ENCODE peak calls at places on chromosomes 4 and X, in nine cellular contexts. One of them, this sample, is unnamed.
A peak's percentile ranks its signal among the peaks of the same experiment; 100 is the strongest.

GRCh38 chr4:183532823-183533222 is 28.0 kb downstream of the ING2 start:
- DNase-seq in activated gamma-delta T cell treated with Interleukin-2 at 50 U/mL for 16 hours: no peak
- DNase-seq in NCI-H2029 treated with DMSO at 0.1 percent for 48 hours: no peak
- DNase-seq in GM13976: no peak
- DNase-seq in transverse colon: no peak
- DNase-seq in nephron progenitor cell: no peak
- DNase-seq in AG09309: peak; percentile 80
- DNase-seq in psoas muscle: no peak
- DNase-seq in T-cell: no peak
- DNase-seq in this sample: no peak

GRCh38 chrX:47570794-47571193 is 9.8 kb downstream of the ARAF start:
- DNase-seq in activated gamma-delta T cell treated with Interleukin-2 at 50 U/mL for 16 hours: no peak
- DNase-seq in NCI-H2029 treated with DMSO at 0.1 percent for 48 hours: no peak
- DNase-seq in GM13976: no peak
- DNase-seq in transverse colon: no peak
- DNase-seq in nephron progenitor cell: no peak
- DNase-seq in AG09309: no peak
- DNase-seq in psoas muscle: no peak
- DNase-seq in T-cell: no peak
- DNase-seq in this sample: no peak

GRCh38 chr4:4614925-4615678 is 73.3 kb upstream of the STX18 start:
- DNase-seq in activated gamma-delta T cell treated with Interleukin-2 at 50 U/mL for 16 hours: no peak
- DNase-seq in NCI-H2029 treated with DMSO at 0.1 percent for 48 hours: no peak
- DNase-seq in GM13976: no peak
- DNase-seq in transverse colon: no peak
- DNase-seq in nephron progenitor cell: no peak
- DNase-seq in AG09309: no peak
- DNase-seq in psoas muscle: no peak
- DNase-seq in T-cell: no peak
- DNase-seq in this sample: no peak

GRCh38 chr4:70721747-70722146 is at the start of gene RUFY3:
- DNase-seq in activated gamma-delta T cell treated with Interleukin-2 at 50 U/mL for 16 hours: no peak
- DNase-seq in NCI-H2029 treated with DMSO at 0.1 percent for 48 hours: no peak
- DNase-seq in GM13976: no peak
- DNase-seq in transverse colon: no peak
- DNase-seq in nephron progenitor cell: no peak
- DNase-seq in AG09309: peak; percentile 80
- DNase-seq in psoas muscle: peak; percentile 26
- DNase-seq in T-cell: no peak
- DNase-seq in this sample: no peak

GRCh38 chr4:153592090-153592489 is 92.0 kb upstream of the TLR2 start:
- DNase-seq in activated gamma-delta T cell treated with Interleukin-2 at 50 U/mL for 16 hours: no peak
- DNase-seq in NCI-H2029 treated with DMSO at 0.1 percent for 48 hours: no peak
- DNase-seq in GM13976: no peak
- DNase-seq in transverse colon: no peak
- DNase-seq in nephron progenitor cell: no peak
- DNase-seq in AG09309: no peak
- DNase-seq in psoas muscle: no peak
- DNase-seq in T-cell: no peak
- DNase-seq in this sample: no peak

GRCh38 chr4:8594097-8595038 is 1.8 kb downstream of the CPZ start:
- DNase-seq in activated gamma-delta T cell treated with Interleukin-2 at 50 U/mL for 16 hours: no peak
- DNase-seq in NCI-H2029 treated with DMSO at 0.1 percent for 48 hours: peak; percentile 33
- DNase-seq in GM13976: peak; percentile 87
- DNase-seq in transverse colon: peak; percentile 47
- DNase-seq in nephron progenitor cell: peak; percentile 70
- DNase-seq in AG09309: peak; percentile 46
- DNase-seq in psoas muscle: no peak
- DNase-seq in T-cell: no peak
- DNase-seq in this sample: no peak

GRCh38 chrX:150887906-150888465 is 10.5 kb downstream of the CD99L2 start:
- DNase-seq in activated gamma-delta T cell treated with Interleukin-2 at 50 U/mL for 16 hours: no peak
- DNase-seq in NCI-H2029 treated with DMSO at 0.1 percent for 48 hours: no peak
- DNase-seq in GM13976: no peak
- DNase-seq in transverse colon: no peak
- DNase-seq in nephron progenitor cell: no peak
- DNase-seq in AG09309: no peak
- DNase-seq in psoas muscle: no peak
- DNase-seq in T-cell: no peak
- DNase-seq in this sample: no peak

GRCh38 chrX:129359269-129359668 is 164.0 kb downstream of the SMARCA1 start:
- DNase-seq in activated gamma-delta T cell treated with Interleukin-2 at 50 U/mL for 16 hours: no peak
- DNase-seq in NCI-H2029 treated with DMSO at 0.1 percent for 48 hours: no peak
- DNase-seq in GM13976: no peak
- DNase-seq in transverse colon: no peak
- DNase-seq in nephron progenitor cell: no peak
- DNase-seq in AG09309: no peak
- DNase-seq in psoas muscle: no peak
- DNase-seq in T-cell: no peak
- DNase-seq in this sample: no peak

GRCh38 chr4:103032575-103032974 is 13.1 kb upstream of the SLC9B1 start:
- DNase-seq in activated gamma-delta T cell treated with Interleukin-2 at 50 U/mL for 16 hours: no peak
- DNase-seq in NCI-H2029 treated with DMSO at 0.1 percent for 48 hours: no peak
- DNase-seq in GM13976: no peak
- DNase-seq in transverse colon: peak; percentile 14
- DNase-seq in nephron progenitor cell: no peak
- DNase-seq in AG09309: no peak
- DNase-seq in psoas muscle: no peak
- DNase-seq in T-cell: no peak
- DNase-seq in this sample: no peak

GRCh38 chrX:124307253-124307907 is 25.1 kb upstream of the TEX13D start:
- DNase-seq in activated gamma-delta T cell treated with Interleukin-2 at 50 U/mL for 16 hours: no peak
- DNase-seq in NCI-H2029 treated with DMSO at 0.1 percent for 48 hours: no peak
- DNase-seq in GM13976: no peak
- DNase-seq in transverse colon: no peak
- DNase-seq in nephron progenitor cell: no peak
- DNase-seq in AG09309: no peak
- DNase-seq in psoas muscle: no peak
- DNase-seq in T-cell: no peak
- DNase-seq in this sample: no peak

GRCh38 chr4:1356181-1356998 is 9.4 kb downstream of the UVSSA start:
- DNase-seq in activated gamma-delta T cell treated with Interleukin-2 at 50 U/mL for 16 hours: peak; percentile 32
- DNase-seq in NCI-H2029 treated with DMSO at 0.1 percent for 48 hours: no peak
- DNase-seq in GM13976: peak; percentile 80
- DNase-seq in transverse colon: peak; percentile 52
- DNase-seq in nephron progenitor cell: peak; percentile 81
- DNase-seq in AG09309: no peak
- DNase-seq in psoas muscle: peak; percentile 64
- DNase-seq in T-cell: peak; percentile 15
- DNase-seq in this sample: peak; percentile 23

GRCh38 chr4:77418333-77418732 is 187.3 kb upstream of the CXCL13 start:
- DNase-seq in activated gamma-delta T cell treated with Interleukin-2 at 50 U/mL for 16 hours: no peak
- DNase-seq in NCI-H2029 treated with DMSO at 0.1 percent for 48 hours: peak; percentile 34
- DNase-seq in GM13976: no peak
- DNase-seq in transverse colon: peak; percentile 10
- DNase-seq in nephron progenitor cell: no peak
- DNase-seq in AG09309: no peak
- DNase-seq in psoas muscle: no peak
- DNase-seq in T-cell: no peak
- DNase-seq in this sample: no peak